ENCODE peak calls at places on chromosomes 7 and 10, in eight cellular contexts. M is transverse colon, H is HCT116, I is stomach, Q is HepG2, N is suprapubic skin, G is spleen, J is GM23338. O is an unnamed sample.

GRCh38 chr10:86970152-86970886 is 2.0 kb downstream of the ADIRF start:
- DNase-seq in H (peak; percentile 62), N (peak; percentile 94), J (peak; percentile 48), Q (no peak), M (peak; percentile 68), G (peak; percentile 88), I (peak; percentile 54), O (peak; percentile 95)

GRCh38 chr7:41567350-41568114 is 135.4 kb downstream of the INHBA start:
- DNase-seq in Q (no peak), M (no peak), N (no peak), H (no peak), I (no peak), J (no peak), G (no peak), O (no peak)

GRCh38 chr7:42932861-42933591 is 850 bp downstream of the MRPL32 start:
- DNase-seq in N (no peak), J (peak; percentile 43), H (no peak), G (no peak), Q (no peak), I (peak; percentile 29), M (no peak), O (no peak)

GRCh38 chr7:118153551-118154177 is 30.3 kb upstream of the LSM8 start:
- DNase-seq in G (no peak), Q (peak; percentile 23), N (no peak), J (peak; percentile 72), M (peak; percentile 12), I (no peak), H (peak; percentile 28), O (no peak)

GRCh38 chr10:24307696-24308476 is 98.9 kb downstream of the KIAA1217 start:
- DNase-seq in Q (no peak), I (no peak), N (no peak), G (no peak), J (no peak), H (no peak), M (no peak), O (no peak)

GRCh38 chr10:68560916-68561691 is 967 bp downstream of the TET1 start:
- DNase-seq in M (peak; percentile 11), H (no peak), N (peak; percentile 65), G (no peak), Q (peak; percentile 27), I (no peak), J (peak; percentile 69), O (peak; percentile 67)

GRCh38 chr7:105791926-105792325 is 84.5 kb downstream of the ATXN7L1 start:
- DNase-seq in J (peak; percentile 64), H (no peak), Q (no peak), G (no peak), N (no peak), M (no peak), I (no peak), O (no peak)

GRCh38 chr10:92822964-92823363 is 25.4 kb upstream of the EXOC6 start:
- DNase-seq in Q (no peak), N (no peak), H (peak; percentile 41), G (no peak), M (no peak), I (no peak), J (no peak), O (no peak)

GRCh38 chr10:31101123-31101522 is 69.5 kb upstream of the ZNF438 start:
- DNase-seq in N (no peak), Q (no peak), G (no peak), J (no peak), I (peak; percentile 42), M (no peak), H (peak; percentile 85), O (no peak)

GRCh38 chr10:329361-330099 is 194.3 kb downstream of the ZMYND11 start:
- DNase-seq in Q (peak; percentile 80), I (peak; percentile 93), G (no peak), H (peak; percentile 79), N (peak; percentile 87), M (peak; percentile 90), J (peak; percentile 37), O (peak; percentile 96)

GRCh38 chr10:110029448-110029847 is 21.7 kb downstream of the ADD3 start:
- DNase-seq in J (no peak), I (no peak), G (no peak), N (no peak), H (no peak), Q (no peak), M (no peak), O (no peak)

GRCh38 chr10:7258948-7259523 is 151.8 kb downstream of the SFMBT2 start:
- DNase-seq in M (peak; percentile 30), N (no peak), G (no peak), I (no peak), Q (no peak), J (no peak), H (no peak), O (no peak)

GRCh38 chr7:102944241-102944640 is 31.4 kb downstream of the LRRC17 start:
- DNase-seq in M (no peak), Q (no peak), H (no peak), G (no peak), N (no peak), J (no peak), I (no peak), O (no peak)

GRCh38 chr7:114663502-114663901 is 248.9 kb downstream of the FOXP2 start:
- DNase-seq in N (no peak), Q (peak; percentile 3), J (peak; percentile 44), H (peak; percentile 46), G (no peak), I (no peak), M (peak; percentile 8), O (no peak)

GRCh38 chr7:50775231-50775630 is 7.5 kb downstream of the GRB10 start:
- DNase-seq in Q (no peak), J (no peak), G (no peak), N (no peak), H (no peak), I (no peak), M (no peak), O (no peak)

GRCh38 chr7:82018226-82018625 is 248.4 kb upstream of the HGF start:
- DNase-seq in J (no peak), H (no peak), M (no peak), G (no peak), Q (no peak), I (no peak), N (no peak), O (no peak)

GRCh38 chr10:119688033-119688508 is 36.9 kb downstream of the BAG3 start:
- DNase-seq in M (no peak), G (no peak), N (no peak), I (no peak), J (peak; percentile 63), Q (peak; percentile 54), H (no peak), O (no peak)

GRCh38 chr7:28038175-28038855 is 142.3 kb downstream of the JAZF1 start:
- DNase-seq in G (no peak), H (no peak), Q (no peak), N (no peak), J (no peak), M (no peak), I (no peak), O (no peak)

DNA sequence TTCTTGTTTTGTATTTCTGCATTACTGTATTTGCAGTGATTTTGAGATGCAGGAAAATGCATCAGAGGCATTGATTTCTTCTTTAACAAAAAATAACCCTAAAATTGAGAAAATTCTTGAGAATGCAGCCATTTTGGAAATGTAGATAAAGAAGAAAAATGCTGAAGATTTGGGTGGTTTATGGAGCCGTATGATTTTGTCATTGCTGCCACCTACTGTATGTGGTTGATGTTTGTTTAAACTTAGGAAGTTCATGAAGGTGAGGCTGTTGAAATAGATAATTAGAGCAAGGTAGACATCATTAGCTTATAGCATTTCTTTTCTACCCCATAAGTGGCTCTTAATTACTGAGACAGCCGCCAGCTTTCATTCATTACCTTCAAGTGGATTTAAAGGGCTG is 92.1 kb upstream of the SAMD8 start:
- DNase-seq in M (no peak), H (no peak), G (no peak), N (no peak), J (no peak), I (no peak), Q (no peak), O (no peak)
- TF ChIP-seq CTCF in M (peak; percentile 15), H (peak; percentile 51), G (no peak), N (no peak), J (peak; percentile 38), I (no peak), Q (peak; percentile 45), O (peak; percentile 20)

GRCh38 chr7:24283559-24283899 is 461 bp upstream of the NPY start:
- DNase-seq in N (no peak), Q (no peak), M (no peak), G (no peak), H (no peak), I (no peak), J (peak; percentile 61), O (no peak)
- H3K27me3 ChIP-seq in N (peaks cover 52% of the 10 kb centered on the region), Q (peaks cover 13% of the 10 kb centered on the region), M (peaks cover 80% of the 10 kb centered on the region), G (peaks cover 45% of the 10 kb centered on the region), H (peaks cover 10% of the 10 kb centered on the region), I (peaks cover 4% of the 10 kb centered on the region), J (peaks cover 84% of the 10 kb centered on the region), O (peaks cover 3% of the 10 kb centered on the region)

DNA sequence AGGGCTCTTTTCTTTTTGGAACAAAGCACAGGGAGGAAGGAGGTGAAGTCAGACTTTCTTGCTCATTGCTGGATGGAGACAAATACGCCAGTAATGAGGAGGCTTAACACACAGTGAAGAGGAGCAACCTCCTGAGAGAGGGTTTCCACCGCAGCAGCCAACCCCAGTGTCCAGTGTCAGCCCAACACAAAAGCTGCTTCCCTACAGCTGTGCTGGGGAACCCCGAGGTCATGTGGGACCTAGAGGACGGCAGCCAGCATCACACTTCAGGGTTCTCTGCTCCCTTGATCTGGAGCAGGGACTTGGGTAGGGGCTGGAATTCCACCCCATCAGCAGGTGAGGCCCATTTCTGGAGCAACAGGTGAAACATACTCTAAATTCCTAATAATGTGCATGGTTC is 7.7 kb downstream of the BLNK start:
- DNase-seq in N (no peak), Q (no peak), G (no peak), H (no peak), J (no peak), I (no peak), M (no peak), O (no peak)
- TF ChIP-seq POLR2AphosphoS5 in N (no peak), Q (no peak), G (no peak), H (no peak), J (no peak), I (no peak), M (no peak), O (no peak)

GRCh38 chr7:123366991-123367390 is 167.2 kb upstream of the SLC13A1 start:
- DNase-seq in J (no peak), Q (no peak), I (no peak), G (no peak), H (no peak), N (no peak), M (no peak), O (no peak)

GRCh38 chr7:123372368-123372767 is 162.0 kb downstream of the IQUB start:
- DNase-seq in J (no peak), H (no peak), I (no peak), N (no peak), G (no peak), M (no peak), Q (no peak), O (no peak)

DNA sequence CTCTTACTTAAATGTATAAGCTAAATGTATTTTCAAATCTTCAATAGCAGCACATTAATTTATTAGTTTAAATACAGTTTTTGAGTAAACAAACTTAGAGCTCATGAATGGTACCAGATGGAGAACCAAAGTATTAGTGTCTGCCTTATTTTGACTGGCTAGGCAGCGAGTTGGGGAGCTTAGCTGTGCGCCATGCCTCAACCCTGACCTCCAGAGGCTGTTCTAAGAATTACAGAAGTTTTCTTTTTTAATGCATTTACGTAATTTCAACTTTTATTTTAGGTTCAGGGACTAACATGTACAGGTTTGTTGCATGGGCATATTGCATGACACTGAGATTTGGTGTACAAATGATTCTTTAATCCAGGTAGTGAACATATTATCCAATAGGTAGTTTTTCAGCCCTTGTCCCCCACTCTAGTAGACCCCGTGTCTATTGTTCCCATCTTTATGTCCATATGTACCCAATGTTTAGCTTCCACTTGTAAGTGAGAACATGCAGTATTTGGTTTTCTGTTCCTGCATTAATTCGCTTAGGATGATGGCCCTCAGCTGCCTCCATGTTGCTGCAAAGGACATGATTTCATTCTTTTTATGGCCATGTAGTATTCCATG is 166.8 kb downstream of the IQUB start:
- DNase-seq in Q (peak; percentile 10), N (no peak), J (peak; percentile 71), M (no peak), G (no peak), I (no peak), H (peak; percentile 45), O (no peak)
- TF ChIP-seq CTCF in Q (peak; percentile 66), N (no peak), J (peak; percentile 84), M (peak; percentile 66), G (peak; percentile 36), I (no peak), H (peak; percentile 67), O (peak; percentile 22)

O was measured in sigmoid colon.